ENCODE peak calls at places on chromosomes 16 and 17, in four cellular contexts. One of them, this sample, is unnamed.

GRCh38 chr17:40480501-40481003 is 20.9 kb downstream of the TNS4 start:
- DNase-seq in K562: no peak
- DNase-seq in IMR-90: no peak
- DNase-seq in HepG2: peak
- DNase-seq in this sample: peak

GRCh38 chr17:11601661-11602060 is 3.4 kb downstream of the DNAH9 start:
- DNase-seq in K562: no peak
- DNase-seq in IMR-90: no peak
- DNase-seq in HepG2: no peak
- DNase-seq in this sample: no peak

GRCh38 chr16:76653390-76654026 is 376.3 kb downstream of the CNTNAP4 start:
- DNase-seq in K562: peak
- DNase-seq in IMR-90: peak
- DNase-seq in HepG2: peak
- DNase-seq in this sample: peak

GRCh38 chr17:58703137-58703846 is 10.9 kb downstream of the RAD51C start:
- DNase-seq in K562: no peak
- DNase-seq in IMR-90: peak
- DNase-seq in HepG2: no peak
- DNase-seq in this sample: no peak

GRCh38 chr16:69725480-69726312 is 664 bp downstream of the NQO1 start:
- DNase-seq in K562: peak
- DNase-seq in IMR-90: no peak
- DNase-seq in HepG2: peak
- DNase-seq in this sample: no peak

GRCh38 chr16:67969286-67970039 is 1.0 kb upstream of the SLC12A4 start:
- DNase-seq in K562: peak
- DNase-seq in IMR-90: no peak
- DNase-seq in HepG2: peak
- DNase-seq in this sample: no peak

GRCh38 chr17:38469875-38470274 is 41.6 kb downstream of the ARHGAP23 start:
- DNase-seq in K562: peak
- DNase-seq in IMR-90: peak
- DNase-seq in HepG2: no peak
- DNase-seq in this sample: no peak

GRCh38 chr17:82384051-82384729 is 12.6 kb downstream of the UTS2R start:
- DNase-seq in K562: no peak
- DNase-seq in IMR-90: no peak
- DNase-seq in HepG2: peak
- DNase-seq in this sample: no peak

GRCh38 chr17:40314557-40314953 is 5.6 kb downstream of the RARA start:
- DNase-seq in K562: no peak
- DNase-seq in IMR-90: peak
- DNase-seq in HepG2: peak
- DNase-seq in this sample: peak

GRCh38 chr16:84005391-84005790 is 37.2 kb downstream of the SLC38A8 start:
- DNase-seq in K562: no peak
- DNase-seq in IMR-90: no peak
- DNase-seq in HepG2: no peak
- DNase-seq in this sample: no peak

GRCh38 chr17:32746698-32747097 is 130.2 kb downstream of the MYO1D start:
- DNase-seq in K562: no peak
- DNase-seq in IMR-90: peak
- DNase-seq in HepG2: no peak
- DNase-seq in this sample: no peak

GRCh38 chr17:43935926-43936261 is 6.4 kb downstream of the PPY start:
- DNase-seq in K562: no peak
- DNase-seq in IMR-90: no peak
- DNase-seq in HepG2: no peak
- DNase-seq in this sample: no peak

GRCh38 chr16:17149904-17150483 is 320.8 kb downstream of the XYLT1 start:
- DNase-seq in K562: peak
- DNase-seq in IMR-90: no peak
- DNase-seq in HepG2: peak
- DNase-seq in this sample: no peak

GRCh38 chr17:76696763-76697701 is 13.7 kb downstream of the MXRA7 start:
- DNase-seq in K562: no peak
- DNase-seq in IMR-90: no peak
- DNase-seq in HepG2: peak
- DNase-seq in this sample: no peak
- TF ChIP-seq MAZ in K562: no peak
- TF ChIP-seq MAZ in IMR-90: no peak
- TF ChIP-seq MAZ in HepG2: no peak
- TF ChIP-seq MAZ in this sample: no peak

GRCh38 chr17:60134396-60135159 is 15.2 kb upstream of the CA4 start:
- DNase-seq in K562: peak
- DNase-seq in IMR-90: peak
- DNase-seq in HepG2: no peak
- DNase-seq in this sample: no peak
- TF ChIP-seq MAZ in K562: no peak
- TF ChIP-seq MAZ in IMR-90: no peak
- TF ChIP-seq MAZ in HepG2: no peak
- TF ChIP-seq MAZ in this sample: no peak

GRCh38 chr17:8155341-8156173 is 3.4 kb upstream of the PER1 start:
- DNase-seq in K562: no peak
- DNase-seq in IMR-90: no peak
- DNase-seq in HepG2: no peak
- DNase-seq in this sample: no peak
- TF ChIP-seq MAZ in K562: no peak
- TF ChIP-seq MAZ in IMR-90: no peak
- TF ChIP-seq MAZ in HepG2: no peak
- TF ChIP-seq MAZ in this sample: no peak

DNA sequence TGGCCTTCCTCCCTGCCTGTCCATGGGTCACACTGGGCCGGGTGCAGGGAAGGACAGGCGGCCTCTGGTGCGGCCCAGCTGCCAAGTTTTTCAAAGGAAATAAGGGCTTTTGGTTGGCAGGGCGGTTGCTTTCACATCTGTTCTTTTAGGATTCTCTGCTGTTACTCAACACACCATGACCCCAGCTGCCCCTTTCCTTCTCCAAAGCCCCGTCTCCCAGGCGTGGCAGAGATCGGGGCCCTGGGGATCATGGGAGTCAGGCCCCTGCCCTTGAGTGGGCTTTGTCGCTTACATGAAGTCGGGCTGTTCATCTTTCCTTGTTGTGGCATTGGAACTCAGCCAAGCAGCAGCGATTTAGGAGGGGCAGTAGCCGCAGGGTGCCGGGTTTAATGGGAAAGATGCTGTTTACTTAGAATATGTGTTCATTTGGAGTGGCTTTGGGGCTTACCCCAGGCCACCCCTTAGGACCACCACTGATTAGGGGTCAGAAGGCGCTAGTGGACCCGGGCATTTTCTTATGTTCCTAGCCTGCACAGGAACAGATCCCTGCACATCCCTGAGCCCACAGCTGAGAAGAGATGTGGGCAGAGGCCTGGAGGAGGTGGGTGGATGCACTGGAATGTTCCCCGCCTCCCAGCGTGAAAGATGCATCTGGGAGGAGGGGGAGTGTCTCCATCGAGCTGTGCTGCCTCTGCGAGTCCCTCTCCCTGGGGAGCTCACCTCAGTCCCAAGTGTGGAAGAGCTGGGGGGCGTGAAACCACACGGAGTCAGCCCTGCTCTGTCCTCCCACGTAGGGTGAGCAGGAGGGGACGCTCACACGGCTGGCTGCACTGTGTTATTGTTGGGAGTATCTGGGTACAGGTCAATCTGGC is 6.8 kb upstream of the ADCY7 start:
- DNase-seq in K562: no peak
- DNase-seq in IMR-90: no peak
- DNase-seq in HepG2: no peak
- DNase-seq in this sample: no peak
- TF ChIP-seq MAZ in K562: no peak
- TF ChIP-seq MAZ in IMR-90: no peak
- TF ChIP-seq MAZ in HepG2: no peak
- TF ChIP-seq MAZ in this sample: no peak

GRCh38 chr16:3578610-3579551 is 1.7 kb upstream of the NLRC3 start:
- DNase-seq in K562: no peak
- DNase-seq in IMR-90: no peak
- DNase-seq in HepG2: no peak
- DNase-seq in this sample: no peak
- TF ChIP-seq MAZ in K562: no peak
- TF ChIP-seq MAZ in IMR-90: no peak
- TF ChIP-seq MAZ in HepG2: no peak
- TF ChIP-seq MAZ in this sample: no peak

GRCh38 chr16:53064179-53064578 is 9.4 kb downstream of the CHD9 start:
- DNase-seq in K562: no peak
- DNase-seq in IMR-90: no peak
- DNase-seq in HepG2: no peak
- DNase-seq in this sample: no peak
- TF ChIP-seq MAZ in K562: no peak
- TF ChIP-seq MAZ in IMR-90: no peak
- TF ChIP-seq MAZ in HepG2: no peak
- TF ChIP-seq MAZ in this sample: no peak

DNA sequence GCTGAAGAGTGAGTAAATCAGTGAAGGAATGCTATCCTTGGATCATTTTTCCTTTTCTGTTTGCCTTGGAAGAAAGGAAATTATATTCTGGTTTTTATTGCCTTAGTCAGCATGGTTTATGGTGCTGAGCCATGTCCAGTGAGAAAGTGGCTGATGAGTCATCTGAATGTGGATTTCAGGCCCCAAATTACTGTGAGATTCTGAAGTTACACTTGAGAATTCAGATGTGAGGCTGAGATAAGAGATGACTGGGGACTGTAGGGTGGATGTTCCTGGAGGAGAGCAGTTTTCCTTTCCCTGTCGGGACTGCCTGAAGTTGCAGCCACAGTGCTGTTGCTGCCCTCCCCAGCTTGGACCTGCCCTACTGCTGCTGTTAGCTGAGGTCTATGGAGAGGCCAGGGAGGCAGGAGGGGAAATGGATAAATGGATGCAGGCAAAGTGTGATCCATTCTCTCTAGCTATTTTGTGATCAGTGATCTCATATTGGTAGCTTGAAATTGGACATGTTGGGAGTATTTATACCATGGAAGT is 4.2 kb upstream of the MAP3K14 start:
- DNase-seq in K562: peak
- DNase-seq in IMR-90: peak
- DNase-seq in HepG2: no peak
- DNase-seq in this sample: peak
- TF ChIP-seq MAZ in K562: no peak
- TF ChIP-seq MAZ in IMR-90: no peak
- TF ChIP-seq MAZ in HepG2: no peak
- TF ChIP-seq MAZ in this sample: no peak

DNA sequence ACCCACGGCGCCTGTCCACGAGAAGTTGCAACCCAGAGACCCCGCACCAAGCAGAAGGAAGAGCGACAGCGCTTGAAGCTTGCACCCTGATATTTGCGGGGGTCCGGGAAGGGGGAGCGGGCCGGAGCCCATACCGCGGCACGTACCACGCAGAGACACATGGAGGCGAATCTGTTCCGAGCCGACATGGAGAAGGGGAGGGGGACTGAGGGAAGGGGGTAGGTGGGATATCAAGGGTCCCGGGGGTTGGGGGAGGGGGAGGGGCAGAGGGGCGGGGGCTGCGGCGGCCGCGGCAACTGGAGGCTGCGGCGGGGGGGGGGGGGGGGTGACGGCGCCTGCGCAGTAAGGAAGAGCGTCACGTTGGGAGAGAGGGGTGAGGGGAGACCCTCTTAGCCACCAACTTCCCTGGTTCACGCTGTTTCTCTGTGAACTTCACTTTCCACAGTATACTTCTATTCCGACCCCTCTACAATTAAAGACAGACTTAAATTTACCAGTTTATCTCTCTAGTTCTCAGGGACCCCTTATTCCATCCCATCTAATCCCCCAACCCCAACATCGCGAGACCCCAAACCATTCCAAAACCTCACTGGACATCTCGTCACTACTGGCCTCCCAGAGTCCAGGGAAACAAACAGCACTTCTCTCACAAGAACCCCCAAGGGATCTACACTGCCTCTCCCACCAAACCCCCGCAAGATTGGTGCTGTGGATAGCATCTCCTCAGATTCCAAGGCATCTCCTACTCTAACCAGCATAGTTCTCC is 7.9 kb downstream of the DLG4 start:
- DNase-seq in K562: no peak
- DNase-seq in IMR-90: no peak
- DNase-seq in HepG2: no peak
- DNase-seq in this sample: no peak
- TF ChIP-seq MAZ in K562: no peak
- TF ChIP-seq MAZ in IMR-90: no peak
- TF ChIP-seq MAZ in HepG2: no peak
- TF ChIP-seq MAZ in this sample: no peak

This sample was measured in A549.